ENCODE peak calls at places on chromosomes 13 and 19, in four cellular contexts. F is PC-3, T is neural progenitor cell, Z is RWPE1. L is an unnamed sample.

GRCh38 chr13:35787937-35788336 is 311.4 kb upstream of the MAB21L1 start:
- DNase-seq in F (no peak), T (peak), Z (no peak), L (no peak)

GRCh38 chr13:32883501-32883900 is 132.7 kb upstream of the KL start:
- DNase-seq in F (no peak), T (no peak), Z (peak), L (no peak)

GRCh38 chr13:113567681-113568080 is 16.9 kb upstream of the TFDP1 start:
- DNase-seq in F (no peak), T (no peak), Z (no peak), L (no peak)

GRCh38 chr13:113763961-113764792 is 5.2 kb downstream of the TMEM255B start:
- DNase-seq in F (no peak), T (no peak), Z (no peak), L (no peak)

GRCh38 chr13:49112782-49113525 is 107.2 kb upstream of the MLNR start:
- DNase-seq in F (no peak), T (peak), Z (no peak), L (no peak)

GRCh38 chr19:18967358-18968146 is 26.5 kb upstream of the HOMER3 start:
- DNase-seq in F (peak), T (no peak), Z (peak), L (no peak)

GRCh38 chr13:110448230-110448629 is 113.3 kb downstream of the RAB20 start:
- DNase-seq in F (peak), T (no peak), Z (peak), L (peak)

GRCh38 chr13:47287291-47287751 is 390.5 kb upstream of the HTR2A start:
- DNase-seq in F (peak), T (no peak), Z (no peak), L (peak)

GRCh38 chr19:39223703-39224279 is 19.7 kb upstream of the SYCN start:
- DNase-seq in F (peak), T (peak), Z (peak), L (no peak)

GRCh38 chr13:46614582-46614981 is 61.6 kb downstream of the LRCH1 start:
- DNase-seq in F (no peak), T (no peak), Z (peak), L (peak)

GRCh38 chr13:24629320-24629719 is 50.9 kb upstream of the ATP12A start:
- DNase-seq in F (no peak), T (no peak), Z (no peak), L (no peak)

GRCh38 chr19:52670046-52670445 is 31.9 kb upstream of the ZNF83 start:
- DNase-seq in F (peak), T (no peak), Z (peak), L (no peak)

GRCh38 chr19:8322638-8322997 is 1.3 kb downstream of the RPS28 start:
- DNase-seq in F (no peak), T (no peak), Z (no peak), L (no peak)

GRCh38 chr19:10006335-10006708 is 4.0 kb downstream of the COL5A3 start:
- DNase-seq in F (no peak), T (no peak), Z (no peak), L (no peak)

GRCh38 chr19:5002143-5002542 is 33.2 kb downstream of the KDM4B start:
- DNase-seq in F (peak), T (no peak), Z (no peak), L (no peak)

GRCh38 chr13:96238861-96239260 is 149.0 kb downstream of the HS6ST3 start:
- DNase-seq in F (peak), T (no peak), Z (no peak), L (no peak)

GRCh38 chr13:57629391-57629804 is 2.1 kb upstream of the PCDH17 start:
- DNase-seq in F (no peak), T (no peak), Z (no peak), L (no peak)

GRCh38 chr13:41145136-41145908 is 12.7 kb upstream of the KBTBD6 start:
- DNase-seq in F (no peak), T (no peak), Z (peak), L (peak)

GRCh38 chr19:1327125-1327524 is 41.5 kb downstream of the EFNA2 start:
- DNase-seq in F (no peak), T (no peak), Z (no peak), L (no peak)

GRCh38 chr13:78875792-78876580 is 217.0 kb upstream of the OBI1 start:
- DNase-seq in F (peak), T (peak), Z (no peak), L (no peak)

GRCh38 chr19:2546128-2547032 is 70.5 kb downstream of the GADD45B start:
- DNase-seq in F (no peak), T (peak), Z (no peak), L (no peak)

GRCh38 chr19:58575183-58576041 is 2.3 kb upstream of the MZF1 start:
- DNase-seq in F (peak), T (peak), Z (peak), L (peak)

GRCh38 chr19:12703056-12703455 is 6.6 kb upstream of the FBXW9 start:
- DNase-seq in F (peak), T (peak), Z (peak), L (no peak)

GRCh38 chr13:112617754-112618375 is 29.9 kb upstream of the TUBGCP3 start:
- DNase-seq in F (no peak), T (no peak), Z (no peak), L (no peak)

GRCh38 chr19:18278521-18279265 is 2.7 kb downstream of the JUND start:
- DNase-seq in F (no peak), T (no peak), Z (no peak), L (no peak)

GRCh38 chr19:5983367-5983955 is 5.5 kb upstream of the RANBP3 start:
- DNase-seq in F (no peak), T (no peak), Z (no peak), L (no peak)

GRCh38 chr19:17227798-17228367 is 1.9 kb downstream of the OCEL1 start:
- DNase-seq in F (no peak), T (no peak), Z (no peak), L (no peak)

GRCh38 chr13:106796280-106797047 is 228.5 kb upstream of the ARGLU1 start:
- DNase-seq in F (no peak), T (peak), Z (no peak), L (no peak)

DNA sequence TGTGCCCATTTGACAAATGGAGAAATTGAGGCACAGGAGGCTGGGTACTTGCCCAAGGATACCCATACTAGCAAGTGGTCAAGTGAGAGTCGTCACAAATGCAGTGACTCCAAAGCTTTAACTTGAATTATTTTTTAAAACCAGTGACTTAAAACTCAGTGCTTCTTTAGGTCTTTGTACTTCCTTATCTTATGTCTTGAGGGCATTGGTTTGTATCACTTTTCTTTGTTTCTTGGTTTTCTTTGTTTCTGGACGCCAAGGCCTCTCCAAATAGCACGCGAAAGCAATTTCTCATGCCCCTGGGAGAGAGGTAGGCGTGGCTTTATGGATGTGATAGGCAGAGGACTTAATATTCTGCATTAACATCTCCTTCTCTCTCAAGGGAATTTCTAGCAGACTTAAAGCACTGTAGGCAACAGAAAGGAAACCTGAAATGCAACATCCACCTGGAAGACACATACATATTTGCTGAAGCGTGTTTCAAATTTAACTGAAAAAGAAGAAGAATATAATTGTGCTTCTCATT is 20.6 kb downstream of the UBE2L5 start:
- DNase-seq in F (no peak), T (no peak), Z (no peak), L (no peak)
- TF ChIP-seq CTCF in F (no peak), T (no peak), Z (no peak), L (no peak)

GRCh38 chr19:29751932-29752331 is 36.9 kb upstream of the C19orf12 start:
- DNase-seq in F (no peak), T (no peak), Z (no peak), L (no peak)

GRCh38 chr19:29749450-29749849 is 34.4 kb upstream of the C19orf12 start:
- DNase-seq in F (no peak), T (no peak), Z (no peak), L (no peak)

GRCh38 chr19:29752450-29753025 is 37.5 kb upstream of the C19orf12 start:
- DNase-seq in F (no peak), T (no peak), Z (no peak), L (no peak)

GRCh38 chr19:29745253-29745652 is 30.2 kb upstream of the C19orf12 start:
- DNase-seq in F (no peak), T (peak), Z (no peak), L (no peak)

DNA sequence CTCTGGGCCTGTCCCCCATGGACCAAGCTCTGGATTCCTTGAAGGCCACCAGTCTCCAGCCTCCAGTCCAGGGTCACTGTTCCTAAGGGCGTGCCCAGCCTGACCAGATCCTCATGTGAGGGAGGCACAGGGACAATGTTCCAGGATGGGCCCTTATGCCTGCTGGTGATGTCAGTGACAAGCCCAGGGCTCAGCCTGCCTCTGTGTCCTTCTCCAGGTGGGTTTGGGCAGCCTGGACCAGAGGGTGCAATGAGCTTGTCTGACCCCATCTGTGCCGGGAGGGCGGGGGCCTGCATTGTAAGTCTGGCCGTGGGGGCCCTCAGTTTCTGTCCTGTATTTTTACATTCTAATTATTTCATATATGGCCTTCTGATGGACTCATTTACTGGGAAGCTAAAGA is 33.9 kb upstream of the C19orf12 start:
- DNase-seq in F (no peak), T (no peak), Z (no peak), L (no peak)
- TF ChIP-seq CTCF in F (no peak), T (no peak), Z (no peak), L (no peak)

GRCh38 chr13:73275163-73275562 is 216.4 kb downstream of the KLF5 start:
- DNase-seq in F (no peak), T (no peak), Z (no peak), L (no peak)
- TF ChIP-seq CTCF in F (no peak), T (no peak), Z (no peak), L (no peak)

DNA sequence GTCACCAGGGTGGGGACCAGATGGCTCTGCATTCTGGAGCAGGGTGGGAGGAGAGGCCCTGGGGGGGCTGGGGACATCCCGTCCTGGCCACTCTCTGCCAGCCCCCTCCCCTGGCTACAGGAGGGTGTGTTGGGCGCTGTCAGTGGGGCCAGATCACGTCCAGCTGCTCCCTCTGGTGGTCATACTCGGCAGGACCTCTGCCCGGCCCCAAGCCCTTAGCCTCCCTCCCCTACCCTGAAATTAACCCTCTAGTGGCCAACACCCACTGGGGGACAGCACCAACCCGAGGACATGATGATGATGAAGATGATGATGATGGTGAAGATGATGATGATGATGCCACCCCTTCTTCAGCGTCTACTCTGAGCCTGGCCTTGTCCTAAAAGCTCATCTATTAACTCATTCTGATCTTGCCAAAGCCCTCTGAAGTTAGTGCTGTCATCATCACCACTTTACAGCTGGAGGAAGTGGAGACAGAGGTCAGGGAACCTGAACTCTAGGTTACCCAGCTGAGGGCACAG is 590 bp upstream of the LGI4 start:
- DNase-seq in F (peak), T (peak), Z (peak), L (no peak)
- TF ChIP-seq CTCF in F (peak), T (peak), Z (peak), L (peak)

L was measured in AG04450.